ENCODE peak calls at places on chromosomes 1 and 21, in seven cellular contexts. Y, C, R, B, E, H and L are unnamed samples.

GRCh38 chr1:1089731-1090423 is 15.8 kb upstream of the RNF223 start:
- DNase-seq in Y (no peak), C (no peak), R (no peak), B (no peak), E (no peak), H (no peak), L (no peak)

GRCh38 chr1:45116820-45117219 is 89.6 kb downstream of the ZSWIM5 start:
- DNase-seq in Y (no peak), C (no peak), R (no peak), B (no peak), E (no peak), H (no peak), L (no peak)

GRCh38 chr1:94642617-94643315 is 101.2 kb upstream of the F3 start:
- DNase-seq in Y (no peak), C (no peak), R (no peak), B (no peak), E (no peak), H (no peak), L (no peak)

GRCh38 chr1:150703427-150703826 is 6.5 kb upstream of the GOLPH3L start:
- DNase-seq in Y (no peak), C (no peak), R (no peak), B (no peak), E (no peak), H (no peak), L (no peak)

GRCh38 chr1:11466416-11466815 is 12.5 kb upstream of the DISP3 start:
- DNase-seq in Y (no peak), C (no peak), R (no peak), B (no peak), E (no peak), H (no peak), L (no peak)

GRCh38 chr1:28480308-28480707 is 25.5 kb upstream of the RCC1 start:
- DNase-seq in Y (no peak), C (no peak), R (no peak), B (no peak), E (no peak), H (no peak), L (no peak)

GRCh38 chr21:28220670-28221069 is 772.0 kb downstream of the LTN1 start:
- DNase-seq in Y (no peak), C (no peak), R (no peak), B (peak), E (no peak), H (no peak), L (no peak)

GRCh38 chr1:174289644-174290310 is 130.5 kb downstream of the RABGAP1L start:
- DNase-seq in Y (no peak), C (no peak), R (no peak), B (no peak), E (peak), H (no peak), L (no peak)